ENCODE peak calls at places on chromosomes 13 and 19, in four cellular contexts. W is aorta, Z is hippocampal formation, J is amygdala. U is an unnamed sample.

GRCh38 chr13:98346904-98347636 is 170.0 kb upstream of the RNF113B start:
- DNase-seq in W (no peak), J (no peak), Z (no peak), U (no peak)

GRCh38 chr13:23621316-23621645 is 51.1 kb downstream of the TNFRSF19 start:
- DNase-seq in Z (no peak), J (no peak), W (no peak), U (no peak)

GRCh38 chr19:35486268-35486708 is 4.0 kb downstream of the KRTDAP start:
- DNase-seq in J (no peak), W (no peak), Z (no peak), U (no peak)

GRCh38 chr19:48954595-48955307 is at the start of gene BAX:
- DNase-seq in Z (peak; percentile 86), W (peak; percentile 97), J (peak; percentile 92), U (peak; percentile 89)

GRCh38 chr19:2974342-2974932 is 2.9 kb upstream of the TLE6 start:
- DNase-seq in W (peak; percentile 70), Z (no peak), J (no peak), U (no peak)

GRCh38 chr13:69243366-69243765 is 864.3 kb upstream of the ATXN8OS start:
- DNase-seq in Z (no peak), J (no peak), W (no peak), U (no peak)

GRCh38 chr19:4597975-4598671 is 38.6 kb upstream of the SEMA6B start:
- DNase-seq in Z (no peak), W (peak; percentile 61), J (no peak), U (peak; percentile 47)

GRCh38 chr19:21569497-21569870 is 64.1 kb downstream of the ZNF429 start:
- DNase-seq in J (peak; percentile 74), Z (peak; percentile 50), W (peak; percentile 77), U (no peak)

GRCh38 chr19:48702701-48703100 is 6.9 kb downstream of the FUT2 start:
- DNase-seq in J (no peak), Z (no peak), W (no peak), U (no peak)

GRCh38 chr13:76425930-76426329 is 460.3 kb downstream of the KCTD12 start:
- DNase-seq in W (no peak), J (no peak), Z (no peak), U (no peak)

GRCh38 chr19:13526552-13526951 is 20.3 kb upstream of the CACNA1A start:
- DNase-seq in J (no peak), W (no peak), Z (no peak), U (no peak)

GRCh38 chr13:74206061-74206561 is 71.9 kb upstream of the KLF12 start:
- DNase-seq in Z (no peak), J (no peak), W (no peak), U (no peak)

GRCh38 chr19:14961956-14962685 is 17.5 kb downstream of the SLC1A6 start:
- DNase-seq in J (no peak), Z (no peak), W (no peak), U (no peak)

GRCh38 chr13:65064967-65065366 is 2165.2 kb downstream of the PCDH9 start:
- DNase-seq in J (no peak), W (no peak), Z (no peak), U (no peak)

GRCh38 chr13:46359731-46360130 is 27.3 kb downstream of the RUBCNL start:
- DNase-seq in Z (no peak), J (no peak), W (no peak), U (no peak)

GRCh38 chr13:78610381-78610883 is 7.1 kb upstream of the POU4F1 start:
- DNase-seq in J (no peak), W (no peak), Z (no peak), U (no peak)

GRCh38 chr19:1259873-1260748 is 9.0 kb upstream of the CIRBP start:
- DNase-seq in Z (no peak), W (no peak), J (no peak), U (no peak)

GRCh38 chr13:27006519-27007161 is 165.0 kb downstream of the USP12 start:
- DNase-seq in W (no peak), Z (peak; percentile 26), J (peak; percentile 54), U (no peak)

GRCh38 chr19:6983448-6983847 is 37.8 kb downstream of the MBD3L2B start:
- DNase-seq in Z (no peak), W (no peak), J (no peak), U (no peak)

GRCh38 chr13:45681101-45681500 is 21.0 kb upstream of the CBY2 start:
- DNase-seq in Z (no peak), W (no peak), J (no peak), U (no peak)

GRCh38 chr19:2523630-2524311 is 47.8 kb downstream of the GADD45B start:
- DNase-seq in W (peak; percentile 71), Z (peak; percentile 23), J (peak; percentile 28), U (no peak)

GRCh38 chr13:98961204-98962105 is 16.4 kb downstream of the DOCK9 start:
- DNase-seq in J (no peak), Z (no peak), W (no peak), U (no peak)

GRCh38 chr13:44816701-44817684 is 172.3 kb downstream of the NUFIP1 start:
- DNase-seq in J (no peak), Z (no peak), W (no peak), U (no peak)

GRCh38 chr19:46404884-46405658 is 8.3 kb downstream of the CCDC8 start:
- DNase-seq in J (no peak), Z (no peak), W (peak; percentile 54), U (no peak)

GRCh38 chr13:45143346-45143751 is 23.0 kb downstream of the GTF2F2 start:
- DNase-seq in J (peak; percentile 25), Z (peak; percentile 17), W (no peak), U (no peak)

GRCh38 chr19:49442354-49442753 is 1.0 kb upstream of the SLC17A7 start:
- DNase-seq in Z (no peak), J (no peak), W (no peak), U (no peak)

GRCh38 chr13:41587490-41587889 is 130.1 kb downstream of the RGCC start:
- DNase-seq in W (no peak), J (no peak), Z (no peak), U (no peak)

GRCh38 chr13:106691251-106691650 is 123.3 kb upstream of the ARGLU1 start:
- DNase-seq in Z (no peak), W (no peak), J (no peak), U (no peak)

GRCh38 chr13:31945202-31945978 is 86.2 kb upstream of the FRY start:
- DNase-seq in J (peak; percentile 30), W (peak; percentile 90), Z (peak; percentile 11), U (no peak)

GRCh38 chr19:42465827-42466280 is 23.1 kb upstream of the CXCL17 start:
- DNase-seq in W (no peak), Z (no peak), J (no peak), U (no peak)

U was measured in SW 1271.